ENCODE peak calls at places on chromosomes 4 and X, in eight cellular contexts. D, Y, T, A, O, I, F and K are unnamed samples.

GRCh38 chrX:110836982-110837381 is 41.4 kb upstream of the CHRDL1 start:
- DNase-seq in I (no peak), D (no peak), F (no peak), Y (no peak), O (no peak), T (no peak), A (peak), K (no peak)

GRCh38 chr4:127881565-127881869 is 824 bp downstream of the PLK4 start:
- DNase-seq in Y (no peak), I (no peak), O (no peak), T (no peak), A (no peak), D (no peak), F (no peak), K (no peak)

GRCh38 chrX:134544614-134545255 is 84.8 kb downstream of the HPRT1 start:
- DNase-seq in T (no peak), I (no peak), F (no peak), A (no peak), D (no peak), Y (no peak), O (no peak), K (no peak)

GRCh38 chr4:56871357-56871993 is 36.2 kb upstream of the REST start:
- DNase-seq in D (no peak), I (no peak), O (no peak), F (no peak), Y (no peak), A (peak), T (no peak), K (no peak)

GRCh38 chr4:47499705-47500104 is 14.6 kb downstream of the ATP10D start:
- DNase-seq in I (no peak), F (no peak), O (no peak), D (no peak), A (no peak), T (no peak), Y (no peak), K (no peak)

GRCh38 chr4:77773101-77773500 is 46.1 kb downstream of the CNOT6L start:
- DNase-seq in F (no peak), A (no peak), T (no peak), I (no peak), Y (no peak), O (no peak), D (no peak), K (no peak)

GRCh38 chr4:38237139-38237538 is 276.9 kb downstream of the PTTG2 start:
- DNase-seq in F (no peak), A (no peak), D (no peak), I (peak), Y (no peak), T (no peak), O (no peak), K (no peak)

GRCh38 chr4:146646601-146647000 is 7.9 kb downstream of the POU4F2 start:
- DNase-seq in O (no peak), D (no peak), Y (no peak), T (no peak), I (no peak), A (no peak), F (no peak), K (no peak)

GRCh38 chr4:13430834-13431568 is 53.1 kb downstream of the RAB28 start:
- DNase-seq in T (no peak), Y (peak), A (peak), D (no peak), O (no peak), I (no peak), F (no peak), K (no peak)

GRCh38 chr4:6192245-6192644 is 8.1 kb downstream of the JAKMIP1 start:
- DNase-seq in F (no peak), I (no peak), T (no peak), O (no peak), D (no peak), A (no peak), Y (peak), K (no peak)

GRCh38 chr4:55545133-55545532 is 1.6 kb downstream of the CLOCK start:
- DNase-seq in I (no peak), D (no peak), T (no peak), O (no peak), A (no peak), Y (no peak), F (no peak), K (no peak)

GRCh38 chr4:140644470-140645185 is 75.9 kb upstream of the UCP1 start:
- DNase-seq in A (no peak), F (no peak), Y (no peak), O (no peak), T (no peak), I (no peak), D (no peak), K (no peak)

GRCh38 chr4:11367371-11367770 is 61.3 kb downstream of the HS3ST1 start:
- DNase-seq in O (no peak), I (no peak), T (peak), F (no peak), Y (no peak), D (no peak), A (no peak), K (no peak)

GRCh38 chr4:128908735-128909134 is 99.2 kb downstream of the JADE1 start:
- DNase-seq in Y (no peak), I (no peak), A (no peak), T (no peak), D (no peak), F (no peak), O (no peak), K (no peak)

GRCh38 chr4:80219301-80220025 is 22.2 kb downstream of the PRDM8 start:
- DNase-seq in F (no peak), I (no peak), O (no peak), A (no peak), T (no peak), D (no peak), Y (no peak), K (no peak)

GRCh38 chrX:103171353-103171752 is 43.6 kb upstream of the BEX4 start:
- DNase-seq in Y (no peak), I (no peak), O (no peak), D (no peak), T (no peak), F (no peak), A (no peak), K (no peak)

GRCh38 chrX:43474321-43474720 is 181.8 kb upstream of the MAOA start:
- DNase-seq in F (no peak), Y (no peak), D (no peak), A (no peak), O (no peak), I (no peak), T (no peak), K (no peak)

GRCh38 chrX:4809571-4809970 is 1096.1 kb upstream of the PRKX start:
- DNase-seq in I (no peak), T (no peak), D (no peak), O (no peak), Y (no peak), A (no peak), F (no peak), K (no peak)

GRCh38 chrX:153474718-153475117 is 4.3 kb upstream of the HAUS7 start:
- DNase-seq in A (no peak), I (no peak), F (peak), O (peak), Y (peak), D (peak), T (peak), K (peak)

GRCh38 chr4:140571620-140572019 is 2.9 kb upstream of the UCP1 start:
- DNase-seq in F (no peak), Y (no peak), D (no peak), O (no peak), T (no peak), A (no peak), I (no peak), K (no peak)

GRCh38 chr4:30968926-30969325 is 248.8 kb downstream of the PCDH7 start:
- DNase-seq in Y (no peak), F (no peak), D (no peak), T (no peak), I (no peak), A (no peak), O (no peak), K (no peak)

GRCh38 chrX:42094208-42094607 is 170.9 kb upstream of the CASK start:
- DNase-seq in Y (no peak), O (no peak), D (no peak), A (no peak), F (no peak), I (no peak), T (no peak), K (no peak)

GRCh38 chr4:183200453-183200852 is 101.4 kb downstream of the WWC2 start:
- DNase-seq in Y (peak), A (no peak), O (no peak), T (peak), D (no peak), F (no peak), I (peak), K (no peak)

GRCh38 chr4:10480616-10481015 is 23.4 kb upstream of the ZNF518B start:
- DNase-seq in F (no peak), I (no peak), O (no peak), A (no peak), T (no peak), Y (no peak), D (no peak), K (no peak)

GRCh38 chr4:153781717-153782416 is 7.0 kb downstream of the SFRP2 start:
- DNase-seq in D (no peak), T (no peak), F (no peak), I (peak), O (no peak), A (no peak), Y (no peak), K (no peak)

GRCh38 chr4:129140521-129140920 is 44.6 kb downstream of the C4orf33 start:
- DNase-seq in O (no peak), D (no peak), A (no peak), F (no peak), Y (no peak), T (no peak), I (no peak), K (no peak)

GRCh38 chr4:10161840-10162239 is 45.2 kb upstream of the WDR1 start:
- DNase-seq in F (peak), I (no peak), T (no peak), Y (no peak), O (peak), D (peak), A (no peak), K (peak)

GRCh38 chr4:8854866-8855265 is 16.8 kb downstream of the HMX1 start:
- DNase-seq in Y (no peak), T (no peak), O (no peak), A (no peak), D (no peak), F (no peak), I (peak), K (no peak)